ENCODE peak calls at places on chromosome 18, in ten cellular contexts. J is activated CD8-positive, alpha-beta memory T cell treated with anti-CD3 and anti-CD28 coated beads, Interleukin-2, amount 10 ng/mL, durations not matched to agents 7 days and 5 days; C is left lung; G is SK-N-SH treated with all-trans-retinoic acid at 6 μM for 48 hours; P is Panc1; B is gastroesophageal sphincter; S is CD8-positive, alpha-beta T cell; W is activated naive CD4-positive, alpha-beta T cell treated with anti-CD3 and anti-CD28 coated beads, Interleukin-2, amount 50 U/mL, for 72 hours; R is foreskin keratinocyte; D is T-helper 17 cell. A is an unnamed sample.

GRCh38 chr18:50836521-50836957 is 16.7 kb upstream of the MRO start:
- ATAC-seq in J (no peak), G (peak), P (no peak), R (peak), C (peak), S (no peak), D (no peak), B (no peak), W (no peak), A (peak)

GRCh38 chr18:66729459-66730239 is 125.8 kb upstream of the CDH19 start:
- ATAC-seq in P (no peak), C (no peak), S (no peak), G (no peak), D (no peak), W (no peak), J (no peak), R (no peak), B (peak), A (no peak)

GRCh38 chr18:45167109-45167551 is 448.1 kb upstream of the SLC14A2 start:
- ATAC-seq in B (no peak), J (peak), D (no peak), C (no peak), G (no peak), S (no peak), R (peak), P (no peak), W (no peak), A (no peak)

GRCh38 chr18:25164837-25165791 is 186.9 kb downstream of the ZNF521 start:
- ATAC-seq in D (peak), P (peak), G (peak), R (no peak), B (peak), S (no peak), W (peak), C (peak), J (peak), A (peak)

GRCh38 chr18:25935356-25935755 is 155.1 kb downstream of the SS18 start:
- ATAC-seq in G (no peak), B (no peak), D (no peak), C (no peak), S (no peak), W (no peak), J (no peak), P (no peak), R (peak), A (peak)

GRCh38 chr18:33440011-33440383 is 524 bp downstream of the CCDC178 start:
- ATAC-seq in W (no peak), B (peak), G (peak), C (peak), R (peak), D (no peak), P (no peak), S (no peak), J (no peak), A (no peak)

GRCh38 chr18:6521804-6522418 is 107.2 kb upstream of the L3MBTL4 start:
- ATAC-seq in G (peak), J (no peak), S (no peak), D (no peak), P (no peak), C (peak), B (no peak), W (no peak), R (peak), A (peak)

GRCh38 chr18:70355620-70356385 is 67.0 kb downstream of the SOCS6 start:
- ATAC-seq in B (no peak), W (no peak), R (no peak), P (no peak), D (no peak), S (no peak), J (no peak), C (no peak), G (no peak), A (no peak)

GRCh38 chr18:1503847-1504246 is 599.2 kb downstream of the ADCYAP1 start:
- ATAC-seq in P (no peak), J (no peak), W (no peak), R (no peak), D (no peak), B (no peak), S (no peak), C (no peak), G (no peak), A (no peak)

GRCh38 chr18:46478796-46479195 is 178.2 kb downstream of the LOXHD1 start:
- ATAC-seq in P (no peak), C (no peak), S (no peak), B (no peak), G (no peak), J (no peak), D (no peak), R (peak), W (no peak), A (no peak)

GRCh38 chr18:80172056-80172455 is 63.0 kb downstream of the ADNP2 start:
- ATAC-seq in S (no peak), J (no peak), C (no peak), G (no peak), R (peak), P (no peak), D (no peak), B (no peak), W (no peak), A (no peak)

GRCh38 chr18:62418258-62418657 is 93.1 kb downstream of the TNFRSF11A start:
- ATAC-seq in S (no peak), R (no peak), B (no peak), D (no peak), G (no peak), P (no peak), C (no peak), W (no peak), J (no peak), A (no peak)

GRCh38 chr18:21444465-21445023 is 156.0 kb downstream of the ESCO1 start:
- ATAC-seq in P (peak), R (no peak), D (no peak), C (peak), S (no peak), G (peak), B (no peak), W (no peak), J (no peak), A (no peak)

GRCh38 chr18:10386049-10386448 is 68.4 kb upstream of the APCDD1 start:
- ATAC-seq in W (no peak), P (no peak), S (no peak), G (no peak), J (no peak), R (no peak), B (peak), C (no peak), D (no peak), A (no peak)

GRCh38 chr18:79046522-79046921 is 22.7 kb upstream of the ATP9B start:
- ATAC-seq in W (no peak), C (no peak), G (no peak), R (no peak), D (no peak), B (no peak), S (no peak), P (no peak), J (no peak), A (no peak)

GRCh38 chr18:70028734-70029133 is 81.1 kb upstream of the CD226 start:
- ATAC-seq in C (no peak), P (no peak), W (no peak), D (no peak), G (no peak), J (no peak), B (no peak), S (no peak), R (no peak), A (no peak)

A was measured in esophagus mucosa.